ENCODE peak calls at places on chromosomes 2 and 18, in ten cellular contexts. L is progenitor cell of endocrine pancreas; X is right cardiac atrium; Z is AG08396; U is KBM-7; H is AG09309; N is activated CD4-positive, alpha-beta T cell treated with anti-CD3 and anti-CD28 coated beads, Interleukin-2, amount 50 U/mL, for 1 hour; C is GM23338; Q is COR-L47; F is islet precursor cell. O is an unnamed sample.

GRCh38 chr2:24850944-24851343 is 57.7 kb downstream of the CENPO start:
- DNase-seq in Z (no peak), N (no peak), F (no peak), C (no peak), Q (no peak), L (no peak), U (no peak), H (no peak), X (no peak), O (no peak)

GRCh38 chr2:241598487-241598886 is 38.5 kb downstream of the THAP4 start:
- DNase-seq in F (no peak), L (no peak), X (no peak), H (no peak), U (no peak), Q (no peak), N (no peak), Z (no peak), C (peak; percentile 59), O (no peak)

GRCh38 chr2:18626256-18626668 is 36.9 kb upstream of the NT5C1B start:
- DNase-seq in X (no peak), F (no peak), C (no peak), U (no peak), L (no peak), H (peak; percentile 60), Z (no peak), Q (no peak), N (no peak), O (no peak)

GRCh38 chr2:32464441-32464840 is 107.6 kb downstream of the BIRC6 start:
- DNase-seq in H (no peak), U (no peak), Z (no peak), L (no peak), N (no peak), X (no peak), C (no peak), Q (no peak), F (no peak), O (no peak)

GRCh38 chr2:169131587-169132512 is 62.5 kb downstream of the DHRS9 start:
- DNase-seq in C (peak; percentile 51), L (no peak), F (no peak), N (no peak), Q (peak; percentile 35), Z (peak; percentile 36), U (peak; percentile 53), H (no peak), X (no peak), O (peak; percentile 57)

GRCh38 chr2:88350641-88351601 is 101.6 kb downstream of the FOXI3 start:
- DNase-seq in Q (no peak), C (peak; percentile 93), F (peak; percentile 95), U (peak; percentile 35), X (peak; percentile 34), Z (peak; percentile 22), L (peak; percentile 60), H (no peak), N (peak; percentile 69), O (peak; percentile 83)

GRCh38 chr18:26493021-26493420 is 55.3 kb downstream of the KCTD1 start:
- DNase-seq in Q (no peak), L (no peak), U (no peak), H (no peak), C (no peak), X (no peak), Z (no peak), N (no peak), F (no peak), O (no peak)

GRCh38 chr18:76431437-76432273 is 63.4 kb downstream of the ZNF516 start:
- DNase-seq in L (no peak), Q (no peak), H (no peak), Z (no peak), X (no peak), C (peak; percentile 13), U (no peak), F (peak; percentile 39), N (no peak), O (no peak)

GRCh38 chr18:6546229-6546628 is 131.5 kb upstream of the L3MBTL4 start:
- DNase-seq in H (peak; percentile 5), C (no peak), L (no peak), F (no peak), N (no peak), U (no peak), Q (no peak), Z (no peak), X (no peak), O (no peak)

GRCh38 chr2:8976419-8976818 is 27.1 kb downstream of the MBOAT2 start:
- DNase-seq in F (no peak), H (no peak), C (no peak), N (no peak), Z (no peak), Q (no peak), U (peak; percentile 44), X (no peak), L (no peak), O (no peak)

GRCh38 chr2:173134703-173135102 is 59.1 kb downstream of the MAP3K20 start:
- DNase-seq in U (peak; percentile 58), Q (no peak), L (no peak), N (no peak), Z (no peak), F (no peak), C (peak; percentile 38), X (no peak), H (peak; percentile 31), O (no peak)

GRCh38 chr2:183253441-183254130 is 129.3 kb downstream of the NUP35 start:
- DNase-seq in L (no peak), C (no peak), H (no peak), U (no peak), X (no peak), Q (no peak), Z (no peak), N (no peak), F (no peak), O (no peak)

GRCh38 chr2:25041307-25041927 is 459 bp upstream of the EFR3B start:
- DNase-seq in C (peak; percentile 94), Z (peak; percentile 56), X (peak; percentile 64), N (peak; percentile 13), Q (peak; percentile 92), L (peak; percentile 68), U (peak; percentile 29), H (no peak), F (peak; percentile 74), O (peak; percentile 67)

GRCh38 chr2:95158891-95159619 is 593 bp downstream of the ZNF514 start:
- DNase-seq in Z (peak; percentile 74), X (peak; percentile 67), Q (peak; percentile 60), F (peak; percentile 63), U (peak; percentile 14), C (peak; percentile 72), H (no peak), N (no peak), L (peak; percentile 36), O (peak; percentile 45)

GRCh38 chr2:27053776-27054175 is 2.3 kb downstream of the AGBL5 start:
- DNase-seq in H (no peak), N (no peak), C (no peak), X (no peak), U (no peak), Q (no peak), L (no peak), Z (no peak), F (no peak), O (no peak)

GRCh38 chr2:113901943-113902342 is 12.1 kb downstream of the ACTR3 start:
- DNase-seq in H (no peak), Z (no peak), U (peak; percentile 70), Q (no peak), N (no peak), X (no peak), L (no peak), C (no peak), F (no peak), O (no peak)

GRCh38 chr2:42510191-42510929 is 16.6 kb upstream of the KCNG3 start:
- DNase-seq in H (no peak), C (no peak), U (peak; percentile 70), L (no peak), N (no peak), F (peak; percentile 64), X (no peak), Q (no peak), Z (no peak), O (no peak)

GRCh38 chr2:217928324-217929293 is 74.2 kb downstream of the TNS1 start:
- DNase-seq in H (no peak), C (no peak), L (no peak), Q (no peak), Z (no peak), X (peak; percentile 62), U (no peak), N (no peak), F (peak; percentile 65), O (no peak)

GRCh38 chr2:23380562-23381065 is 4.4 kb upstream of the KLHL29 start:
- DNase-seq in N (no peak), C (no peak), Q (peak; percentile 18), Z (no peak), F (peak; percentile 58), X (no peak), U (peak; percentile 19), L (no peak), H (no peak), O (no peak)

GRCh38 chr2:143575340-143575739 is 446.1 kb downstream of the ARHGAP15 start:
- DNase-seq in U (peak; percentile 18), Z (no peak), X (no peak), L (no peak), F (no peak), H (no peak), Q (no peak), N (no peak), C (peak; percentile 61), O (peak; percentile 19)

GRCh38 chr18:49618741-49619392 is 57.0 kb downstream of the LIPG start:
- DNase-seq in U (no peak), H (no peak), C (no peak), Z (no peak), X (no peak), L (no peak), N (no peak), Q (no peak), F (peak; percentile 75), O (no peak)

GRCh38 chr18:69469444-69469919 is 68.8 kb downstream of the DOK6 start:
- DNase-seq in Q (no peak), Z (no peak), N (peak; percentile 17), U (peak; percentile 21), L (no peak), X (no peak), F (no peak), C (peak; percentile 80), H (no peak), O (peak; percentile 17)

GRCh38 chr2:128594953-128595677 is 276.4 kb upstream of the HS6ST1 start:
- DNase-seq in H (no peak), C (no peak), F (peak; percentile 46), N (no peak), Z (no peak), X (no peak), U (no peak), L (no peak), Q (peak; percentile 87), O (no peak)

GRCh38 chr18:75060185-75060584 is 148.8 kb downstream of the PTGR3 start:
- DNase-seq in X (no peak), C (no peak), Q (no peak), H (no peak), N (no peak), L (no peak), F (peak; percentile 37), U (no peak), Z (no peak), O (no peak)